ENCODE peak calls at places on chromosomes 13 and 19, in eight cellular contexts. X is NCI-H1105; C is globus pallidus; K is cerebellum; O is AG08395; Y is choroid plexus epithelial cell; T is stimulated activated CD8-positive, alpha-beta memory T cell treated with anti-CD3 and anti-CD28 coated beads, Interleukin-15, amount 100 ng/mL, for 1 hour; P is D341Med. G is an unnamed sample.

GRCh38 chr13:34757441-34757840 is 184.6 kb upstream of the NBEA start:
- DNase-seq in X (no peak), C (no peak), K (no peak), O (no peak), Y (no peak), T (no peak), P (no peak), G (no peak)

GRCh38 chr19:15701757-15702589 is 25.9 kb upstream of the OR10H2 start:
- DNase-seq in X (no peak), C (no peak), K (no peak), O (no peak), Y (no peak), T (no peak), P (no peak), G (no peak)

GRCh38 chr19:49957262-49957915 is 3.6 kb downstream of the SIGLEC11 start:
- DNase-seq in X (no peak), C (no peak), K (no peak), O (no peak), Y (no peak), T (no peak), P (no peak), G (no peak)

GRCh38 chr13:49669735-49670309 is 21.5 kb downstream of the EBPL start:
- DNase-seq in X (peak), C (peak), K (peak), O (peak), Y (peak), T (no peak), P (peak), G (peak)

GRCh38 chr13:99501952-99502310 is 659 bp downstream of the TM9SF2 start:
- DNase-seq in X (no peak), C (peak), K (no peak), O (no peak), Y (peak), T (no peak), P (peak), G (peak)

GRCh38 chr19:8618751-8619150 is 8.2 kb upstream of the ADAMTS10 start:
- DNase-seq in X (no peak), C (no peak), K (no peak), O (no peak), Y (peak), T (no peak), P (no peak), G (no peak)

GRCh38 chr13:79749985-79750551 is 269.1 kb downstream of the NDFIP2 start:
- DNase-seq in X (no peak), C (no peak), K (peak), O (peak), Y (peak), T (no peak), P (no peak), G (peak)

GRCh38 chr19:44557933-44558332 is 28.5 kb upstream of the CEACAM20 start:
- DNase-seq in X (no peak), C (no peak), K (no peak), O (no peak), Y (no peak), T (no peak), P (no peak), G (no peak)

GRCh38 chr13:50400930-50401553 is 385.8 kb downstream of the KCNRG start:
- DNase-seq in X (no peak), C (peak), K (peak), O (peak), Y (peak), T (no peak), P (peak), G (peak)

GRCh38 chr19:51690359-51691121 is 2.6 kb upstream of the SPACA6 start:
- DNase-seq in X (peak), C (peak), K (peak), O (peak), Y (peak), T (no peak), P (peak), G (peak)

GRCh38 chr19:3188627-3189596 is 3.2 kb downstream of the NCLN start:
- DNase-seq in X (no peak), C (no peak), K (no peak), O (no peak), Y (no peak), T (no peak), P (no peak), G (no peak)

GRCh38 chr13:24005711-24006281 is 108.5 kb upstream of the C1QTNF9B start:
- DNase-seq in X (no peak), C (no peak), K (no peak), O (no peak), Y (peak), T (no peak), P (no peak), G (no peak)

GRCh38 chr19:12801466-12802266 is at the start of the genes PRDX2 and THSD8:
- DNase-seq in X (peak), C (peak), K (peak), O (peak), Y (peak), T (no peak), P (peak), G (peak)

GRCh38 chr19:21084343-21084742 is 2.3 kb downstream of the ZNF714 start:
- DNase-seq in X (no peak), C (no peak), K (no peak), O (peak), Y (peak), T (no peak), P (no peak), G (peak)

GRCh38 chr19:4390862-4391693 is 9.3 kb downstream of the SH3GL1 start:
- DNase-seq in X (no peak), C (no peak), K (no peak), O (no peak), Y (peak), T (no peak), P (peak), G (peak)

GRCh38 chr19:45355402-45355801 is 14.9 kb downstream of the KLC3 start:
- DNase-seq in X (no peak), C (no peak), K (no peak), O (no peak), Y (no peak), T (no peak), P (peak), G (no peak)

GRCh38 chr13:63403726-63404125 is 1988.1 kb upstream of the PCDH20 start:
- DNase-seq in X (no peak), C (no peak), K (no peak), O (no peak), Y (no peak), T (no peak), P (no peak), G (no peak)

GRCh38 chr19:29497686-29498436 is 27.9 kb upstream of the VSTM2B start:
- DNase-seq in X (no peak), C (no peak), K (no peak), O (no peak), Y (no peak), T (no peak), P (no peak), G (no peak)

GRCh38 chr19:29092712-29093552 is 120.0 kb downstream of the UQCRFS1 start:
- DNase-seq in X (no peak), C (no peak), K (no peak), O (no peak), Y (no peak), T (no peak), P (no peak), G (no peak)

GRCh38 chr13:49976314-49977258 is 20.3 kb upstream of the TRIM13 start:
- DNase-seq in X (peak), C (peak), K (peak), O (peak), Y (peak), T (peak), P (peak), G (peak)

GRCh38 chr13:35720690-35721554 is 244.4 kb upstream of the MAB21L1 start:
- DNase-seq in X (no peak), C (peak), K (peak), O (peak), Y (peak), T (no peak), P (peak), G (peak)

GRCh38 chr13:34300559-34300958 is 482.6 kb downstream of the RFC3 start:
- DNase-seq in X (no peak), C (peak), K (no peak), O (no peak), Y (peak), T (no peak), P (no peak), G (peak)

GRCh38 chr13:77359171-77359570 is 32.3 kb upstream of the MYCBP2 start:
- DNase-seq in X (no peak), C (no peak), K (no peak), O (no peak), Y (no peak), T (no peak), P (no peak), G (peak)

GRCh38 chr19:792361-792885 is 4.8 kb upstream of the PTBP1 start:
- DNase-seq in X (no peak), C (no peak), K (no peak), O (no peak), Y (no peak), T (no peak), P (no peak), G (no peak)

GRCh38 chr19:4501005-4501591 is 17.2 kb downstream of the PLIN4 start:
- DNase-seq in X (no peak), C (no peak), K (no peak), O (no peak), Y (no peak), T (no peak), P (no peak), G (no peak)

GRCh38 chr13:114162533-114162922 is 16.5 kb upstream of the CFAP97D2 start:
- DNase-seq in X (no peak), C (no peak), K (no peak), O (no peak), Y (no peak), T (no peak), P (no peak), G (no peak)

GRCh38 chr13:37485766-37486165 is 112.8 kb downstream of the POSTN start:
- DNase-seq in X (no peak), C (no peak), K (no peak), O (no peak), Y (peak), T (no peak), P (no peak), G (no peak)

GRCh38 chr19:12133069-12133468 is 7.1 kb downstream of the ZNF20 start:
- DNase-seq in X (no peak), C (no peak), K (no peak), O (no peak), Y (peak), T (no peak), P (no peak), G (no peak)

GRCh38 chr19:18855647-18856384 is 24.1 kb downstream of the UPF1 start:
- DNase-seq in X (no peak), C (no peak), K (no peak), O (no peak), Y (no peak), T (no peak), P (no peak), G (no peak)

GRCh38 chr19:19381007-19381926 is 24.2 kb upstream of the GATAD2A start:
- DNase-seq in X (no peak), C (no peak), K (no peak), O (no peak), Y (no peak), T (no peak), P (no peak), G (no peak)

GRCh38 chr19:41801682-41802317 is 5.4 kb downstream of the CEACAM3 start:
- DNase-seq in X (no peak), C (no peak), K (no peak), O (no peak), Y (no peak), T (no peak), P (no peak), G (no peak)

GRCh38 chr13:43686557-43686956 is 100.2 kb downstream of the ENOX1 start:
- DNase-seq in X (no peak), C (no peak), K (no peak), O (peak), Y (peak), T (no peak), P (no peak), G (peak)

GRCh38 chr13:87671031-87671823 is at the start of gene SLITRK5:
- DNase-seq in X (peak), C (peak), K (peak), O (peak), Y (peak), T (peak), P (peak), G (peak)

GRCh38 chr13:114099191-114099590 is 33.2 kb downstream of the RASA3 start:
- DNase-seq in X (no peak), C (peak), K (no peak), O (peak), Y (peak), T (no peak), P (peak), G (peak)

GRCh38 chr13:107642841-107643240 is 572.5 kb downstream of the LIG4 start:
- DNase-seq in X (no peak), C (no peak), K (peak), O (no peak), Y (no peak), T (no peak), P (no peak), G (no peak)

GRCh38 chr19:51501594-51502263 is at the start of gene SIGLEC12:
- DNase-seq in X (no peak), C (peak), K (no peak), O (no peak), Y (no peak), T (no peak), P (no peak), G (no peak)

GRCh38 chr19:36213793-36214387 is 575 bp downstream of the ZNF565 start:
- DNase-seq in X (no peak), C (no peak), K (no peak), O (peak), Y (no peak), T (no peak), P (no peak), G (no peak)

GRCh38 chr13:113926301-113926761 is 47.5 kb downstream of the C13orf46 start:
- DNase-seq in X (no peak), C (no peak), K (no peak), O (peak), Y (peak), T (no peak), P (no peak), G (peak)